ENCODE peak calls at places on chromosomes 2 and 18, in five cellular contexts. B, E, T, K and V are unnamed samples.

GRCh38 chr2:98385050-98385699 is 38.9 kb downstream of the CNGA3 start:
- DNase-seq in K (peak; percentile 66), E (peak; percentile 61), T (peak; percentile 69), B (peak; percentile 86), V (peak; percentile 71)

GRCh38 chr18:49071365-49071764 is 120.6 kb upstream of the SMAD7 start:
- DNase-seq in K (no peak), B (peak; percentile 39), T (no peak), E (no peak), V (no peak)

GRCh38 chr18:80044072-80044471 is 9.8 kb downstream of the RBFA start:
- DNase-seq in T (no peak), K (no peak), E (no peak), B (no peak), V (no peak)

GRCh38 chr2:109144271-109144670 is 15.3 kb downstream of the SH3RF3 start:
- DNase-seq in B (no peak), T (no peak), E (no peak), K (no peak), V (no peak)

GRCh38 chr2:234446404-234447076 is 50.3 kb downstream of the ARL4C start:
- DNase-seq in T (no peak), K (peak; percentile 46), E (peak; percentile 89), B (no peak), V (peak; percentile 63)

GRCh38 chr2:200340527-200341224 is 34.2 kb downstream of the SPATS2L start:
- DNase-seq in T (no peak), K (no peak), E (no peak), B (peak; percentile 73), V (no peak)

GRCh38 chr18:23862071-23862470 is 152.5 kb upstream of the TTC39C start:
- DNase-seq in B (peak; percentile 70), T (no peak), E (no peak), K (no peak), V (no peak)

GRCh38 chr2:132589060-132589765 is 80.8 kb downstream of the LYPD1 start:
- DNase-seq in E (no peak), B (no peak), K (no peak), T (no peak), V (no peak)

GRCh38 chr18:36321636-36322407 is 24.3 kb downstream of the FHOD3 start:
- DNase-seq in E (no peak), B (peak; percentile 38), K (no peak), T (no peak), V (no peak)

GRCh38 chr2:88737385-88737784 is 45.9 kb downstream of the RPIA start:
- DNase-seq in B (peak; percentile 73), K (no peak), E (no peak), T (no peak), V (no peak)

GRCh38 chr2:201175971-201176570 is 6.9 kb upstream of the CASP10 start:
- DNase-seq in T (no peak), K (no peak), B (no peak), E (no peak), V (no peak)

GRCh38 chr18:9673296-9674251 is 34.5 kb upstream of the RAB31 start:
- DNase-seq in T (no peak), K (no peak), B (peak; percentile 81), E (peak; percentile 66), V (no peak)

GRCh38 chr2:48829036-48829435 is 73.5 kb upstream of the LHCGR start:
- DNase-seq in K (no peak), T (no peak), B (peak; percentile 29), E (no peak), V (no peak)

GRCh38 chr2:95278051-95278471 is 3.8 kb downstream of the PROM2 start:
- DNase-seq in E (no peak), K (no peak), T (no peak), B (peak; percentile 83), V (peak; percentile 7)

GRCh38 chr2:112187805-112188596 is 49.8 kb downstream of the FBLN7 start:
- DNase-seq in B (peak; percentile 18), T (no peak), K (no peak), E (peak; percentile 71), V (no peak)

GRCh38 chr2:50346104-50346503 is 685.8 kb downstream of the NRXN1 start:
- DNase-seq in T (no peak), B (no peak), E (no peak), K (no peak), V (no peak)

GRCh38 chr2:183123117-183123958 is 905 bp upstream of the NUP35 start:
- DNase-seq in K (no peak), T (no peak), B (no peak), E (no peak), V (no peak)

GRCh38 chr18:8910186-8910585 is 192.3 kb upstream of the NDUFV2 start:
- DNase-seq in E (no peak), B (no peak), T (no peak), K (no peak), V (no peak)

GRCh38 chr2:221570321-221571107 is 1.6 kb downstream of the EPHA4 start:
- DNase-seq in B (peak; percentile 30), K (peak; percentile 13), T (peak; percentile 20), E (no peak), V (no peak)

GRCh38 chr2:152594792-152595191 is 122.5 kb downstream of the PRPF40A start:
- DNase-seq in K (peak; percentile 75), E (no peak), T (peak; percentile 57), B (peak; percentile 59), V (no peak)

GRCh38 chr2:236166157-236166780 is 1.9 kb downstream of the GBX2 start:
- DNase-seq in B (no peak), E (no peak), T (no peak), K (no peak), V (no peak)

GRCh38 chr2:29920130-29920577 is 1.2 kb downstream of the ALK start:
- DNase-seq in E (no peak), K (peak; percentile 60), T (peak; percentile 30), B (peak; percentile 45), V (peak; percentile 48)

GRCh38 chr18:36843784-36844183 is 14.9 kb downstream of the KIAA1328 start:
- DNase-seq in K (no peak), E (no peak), B (peak; percentile 9), T (no peak), V (no peak)

GRCh38 chr18:44733754-44734465 is 53.2 kb downstream of the SETBP1 start:
- DNase-seq in K (no peak), T (no peak), E (no peak), B (no peak), V (no peak)

GRCh38 chr2:134200024-134200423 is 53.8 kb upstream of the MGAT5 start:
- DNase-seq in B (no peak), T (no peak), K (no peak), E (no peak), V (no peak)

GRCh38 chr2:178271629-178272333 is 77.5 kb downstream of the OSBPL6 start:
- DNase-seq in B (peak; percentile 92), K (peak; percentile 85), T (peak; percentile 84), E (peak; percentile 17), V (peak; percentile 86)

GRCh38 chr2:201157694-201158093 is 25.2 kb upstream of the CASP10 start:
- DNase-seq in E (no peak), B (no peak), K (no peak), T (no peak), V (no peak)

DNA sequence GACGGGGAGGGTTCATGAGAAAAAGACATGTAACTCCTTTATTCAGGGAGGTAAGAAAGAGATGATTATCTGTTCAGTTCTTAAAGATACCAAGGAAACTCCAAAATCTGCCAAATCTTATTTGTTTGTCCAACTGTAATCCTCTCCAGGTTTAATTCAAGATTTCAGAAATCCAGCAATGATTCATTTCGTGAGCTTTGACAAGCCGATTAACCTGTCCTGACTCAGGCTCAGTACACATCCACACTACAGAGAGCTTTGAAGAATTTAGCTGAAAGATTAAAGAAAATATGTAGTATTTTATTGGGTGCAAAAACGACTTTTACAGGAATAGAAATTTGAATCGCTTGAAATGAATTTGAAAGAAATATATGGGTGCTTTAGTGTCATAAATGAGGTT is 1.1 kb downstream of the SPAG16 start:
- DNase-seq in T (no peak), E (no peak), K (no peak), B (no peak), V (no peak)
- H3K4me3 ChIP-seq in T (no peak overlapping the region), E (no peak overlapping the region), K (peak overlapping the region; percentile 80), B (peak overlapping the region; percentile 85), V (peak overlapping the region; percentile 89)

GRCh38 chr2:43325448-43325811 is 99.0 kb upstream of the ZFP36L2 start:
- DNase-seq in K (no peak), B (no peak), T (no peak), E (no peak), V (no peak)

GRCh38 chr2:43327119-43327518 is 100.7 kb upstream of the ZFP36L2 start:
- DNase-seq in B (peak; percentile 55), T (no peak), E (no peak), K (no peak), V (no peak)

GRCh38 chr2:43329637-43330036 is 103.2 kb upstream of the ZFP36L2 start:
- DNase-seq in B (no peak), E (no peak), K (no peak), T (no peak), V (no peak)

GRCh38 chr2:43326116-43326825 is 99.9 kb upstream of the ZFP36L2 start:
- DNase-seq in E (no peak), B (no peak), T (no peak), K (no peak), V (no peak)

DNA sequence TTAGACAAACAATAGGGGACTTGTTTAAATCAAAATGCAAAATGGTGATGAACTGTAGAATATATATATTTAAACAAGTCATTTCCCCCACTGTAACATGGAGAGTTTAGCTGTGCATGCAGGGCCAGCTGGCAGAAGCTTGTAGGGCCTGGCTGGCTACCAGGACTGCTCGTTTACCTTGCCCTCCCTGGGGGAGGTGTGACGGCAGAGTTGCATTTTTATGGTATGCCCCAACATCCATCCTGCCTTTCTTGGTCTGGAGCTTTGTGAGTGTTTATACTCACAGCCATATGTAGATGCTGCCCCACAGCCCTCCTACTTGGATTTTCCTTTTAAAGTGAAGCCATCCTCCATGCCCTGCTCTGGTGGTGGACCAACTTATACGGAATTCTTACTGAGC is 101.8 kb upstream of the ZFP36L2 start:
- DNase-seq in K (no peak), B (no peak), E (no peak), T (no peak), V (no peak)
- H3K4me1 ChIP-seq in K (peaks cover 73% of the 10 kb centered on the region), B (peaks cover 39% of the 10 kb centered on the region), E (no peaks in the 10 kb centered on the region), T (peaks cover 33% of the 10 kb centered on the region), V (peaks cover 95% of the 10 kb centered on the region)

DNA sequence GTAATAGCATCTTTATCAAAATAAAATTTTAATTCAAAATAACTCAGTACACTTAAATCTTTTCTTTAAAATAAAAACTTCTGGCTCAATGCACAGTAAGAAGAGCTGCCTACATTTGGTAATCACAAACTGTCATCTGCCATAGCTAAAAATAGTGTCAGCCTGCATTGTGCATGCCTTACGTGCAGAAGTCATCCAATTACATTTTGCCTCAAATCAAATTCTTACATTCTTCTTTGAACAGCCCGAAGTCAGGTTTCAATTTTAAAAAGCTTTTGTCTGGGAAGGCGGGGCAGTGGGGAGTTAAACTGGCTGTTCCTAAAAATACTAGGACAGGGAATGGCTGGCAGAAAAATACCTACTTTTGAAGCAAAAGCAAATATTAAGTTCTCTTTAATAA is 51.1 kb downstream of the RTN4 start:
- DNase-seq in T (no peak), K (no peak), E (no peak), B (peak; percentile 54), V (no peak)
- H3K4me3 ChIP-seq in T (no peak overlapping the region), K (peak overlapping the region; percentile 72), E (no peak overlapping the region), B (peak overlapping the region; percentile 3), V (peak overlapping the region; percentile 7)

GRCh38 chr18:62538881-62539280 is 16.1 kb downstream of the ZCCHC2 start:
- DNase-seq in B (no peak), E (no peak), T (no peak), K (no peak), V (no peak)
- H3K4me1 ChIP-seq in B (no peaks in the 10 kb centered on the region), E (peaks cover 32% of the 10 kb centered on the region), T (no peaks in the 10 kb centered on the region), K (peaks cover 9% of the 10 kb centered on the region), V (peaks cover 60% of the 10 kb centered on the region)